ENCODE peak calls at places on chromosomes 13 and 19, in six cellular contexts. J is left ventricle myocardium inferior; M is adrenal gland; T is T-helper 2 cell treated with Interferon-gamma antibody and Interleukin-4, amounts not matched to agents 5 μg/mL and 100 μg/mL, for 36 hours; L is GF-D8; R is heart left ventricle. N is an unnamed sample.

GRCh38 chr13:30998548-30999140 is 66.2 kb downstream of the TEX26 start:
- DNase-seq in J (no peak), M (no peak), T (no peak), L (no peak), R (no peak), N (no peak)

GRCh38 chr19:15300533-15301194 is 31.7 kb downstream of the BRD4 start:
- DNase-seq in J (no peak), M (no peak), T (peak), L (no peak), R (no peak), N (no peak)

GRCh38 chr19:16367269-16367683 is 42.6 kb downstream of the KLF2 start:
- DNase-seq in J (no peak), M (no peak), T (peak), L (peak), R (no peak), N (peak)

GRCh38 chr13:26229080-26229615 is 7.0 kb upstream of the RNF6 start:
- DNase-seq in J (no peak), M (no peak), T (no peak), L (no peak), R (no peak), N (no peak)

GRCh38 chr19:13881692-13882418 is 4.9 kb downstream of the NANOS3 start:
- DNase-seq in J (no peak), M (no peak), T (peak), L (peak), R (no peak), N (peak)

GRCh38 chr19:53867225-53868090 is at the start of gene MYADM:
- DNase-seq in J (peak), M (peak), T (peak), L (peak), R (peak), N (peak)

GRCh38 chr19:29643361-29643935 is 21.8 kb upstream of the PLEKHF1 start:
- DNase-seq in J (no peak), M (no peak), T (no peak), L (no peak), R (no peak), N (no peak)

GRCh38 chr13:23868521-23868920 is 20.7 kb downstream of the MIPEP start:
- DNase-seq in J (no peak), M (no peak), T (no peak), L (no peak), R (no peak), N (no peak)

GRCh38 chr19:6020166-6020967 is 42.4 kb upstream of the RANBP3 start:
- DNase-seq in J (no peak), M (no peak), T (no peak), L (peak), R (no peak), N (no peak)

GRCh38 chr19:41325947-41326706 is 16.2 kb downstream of the CCDC97 start:
- DNase-seq in J (no peak), M (no peak), T (no peak), L (no peak), R (peak), N (peak)

GRCh38 chr19:2602391-2603181 is 99.9 kb downstream of the GNG7 start:
- DNase-seq in J (peak), M (no peak), T (no peak), L (no peak), R (peak), N (no peak)

GRCh38 chr19:33388817-33389573 is 15.5 kb downstream of the CEBPG start:
- DNase-seq in J (peak), M (no peak), T (no peak), L (no peak), R (peak), N (no peak)

GRCh38 chr19:45057444-45057843 is 18.6 kb downstream of the CLASRP start:
- DNase-seq in J (no peak), M (no peak), T (no peak), L (no peak), R (no peak), N (no peak)

GRCh38 chr13:111267205-111267604 is 53.2 kb upstream of the TEX29 start:
- DNase-seq in J (no peak), M (no peak), T (no peak), L (no peak), R (no peak), N (no peak)

GRCh38 chr13:112670118-112670517 is 19.7 kb upstream of the ATP11A start:
- DNase-seq in J (no peak), M (no peak), T (no peak), L (no peak), R (no peak), N (no peak)

GRCh38 chr19:4083677-4084546 is 17.2 kb upstream of the ZBTB7A start:
- DNase-seq in J (no peak), M (no peak), T (peak), L (peak), R (peak), N (peak)

GRCh38 chr13:111914241-111915103 is 152.5 kb upstream of the SOX1 start:
- DNase-seq in J (no peak), M (peak), T (no peak), L (no peak), R (peak), N (no peak)

GRCh38 chr19:13788991-13789390 is 6.3 kb upstream of the ZSWIM4 start:
- DNase-seq in J (no peak), M (no peak), T (no peak), L (peak), R (no peak), N (no peak)

GRCh38 chr19:10290876-10291553 is 1.3 kb downstream of the ICAM5 start:
- DNase-seq in J (peak), M (no peak), T (peak), L (no peak), R (no peak), N (peak)

GRCh38 chr13:49097374-49097773 is 121.7 kb downstream of the FNDC3A start:
- DNase-seq in J (no peak), M (no peak), T (no peak), L (no peak), R (no peak), N (no peak)

GRCh38 chr13:111395511-111396393 is 75.3 kb downstream of the TEX29 start:
- DNase-seq in J (no peak), M (peak), T (no peak), L (no peak), R (peak), N (no peak)

GRCh38 chr13:31199849-31200635 is at the start of gene B3GLCT:
- DNase-seq in J (peak), M (peak), T (peak), L (no peak), R (peak), N (peak)

GRCh38 chr13:95267662-95268369 is 33.4 kb downstream of the ABCC4 start:
- DNase-seq in J (no peak), M (no peak), T (no peak), L (no peak), R (no peak), N (no peak)

GRCh38 chr19:38667552-38668205 is 20.2 kb downstream of the ACTN4 start:
- DNase-seq in J (no peak), M (no peak), T (no peak), L (no peak), R (no peak), N (no peak)

GRCh38 chr19:6750062-6750461 is 10.6 kb downstream of the TRIP10 start:
- DNase-seq in J (peak), M (peak), T (no peak), L (no peak), R (peak), N (no peak)